ENCODE peak calls at places on chromosome 16, in seven cellular contexts. One of them, this sample, is unnamed.

GRCh38 chr16:49651226-49651625 is 204.7 kb downstream of the ZNF423 start:
- DNase-seq in WTC11: no peak
- DNase-seq in cardiac muscle cell: no peak
- DNase-seq in A549: no peak
- DNase-seq in upper lobe of right lung: peak; percentile 28
- DNase-seq in cardiac fibroblast: no peak
- DNase-seq in suprapubic skin: no peak
- DNase-seq in this sample: no peak

GRCh38 chr16:48365030-48365600 is 20.1 kb downstream of the SIAH1 start:
- DNase-seq in WTC11: no peak
- DNase-seq in cardiac muscle cell: no peak
- DNase-seq in A549: no peak
- DNase-seq in suprapubic skin: no peak
- DNase-seq in upper lobe of right lung: no peak
- DNase-seq in cardiac fibroblast: no peak
- DNase-seq in this sample: no peak

GRCh38 chr16:56994311-56994710 is 5.0 kb downstream of the NLRC5 start:
- DNase-seq in WTC11: no peak
- DNase-seq in suprapubic skin: no peak
- DNase-seq in cardiac fibroblast: no peak
- DNase-seq in A549: no peak
- DNase-seq in upper lobe of right lung: no peak
- DNase-seq in cardiac muscle cell: no peak
- DNase-seq in this sample: no peak

GRCh38 chr16:86243571-86244154 is 266.7 kb upstream of the FOXF1 start:
- DNase-seq in A549: no peak
- DNase-seq in cardiac fibroblast: no peak
- DNase-seq in upper lobe of right lung: no peak
- DNase-seq in suprapubic skin: no peak
- DNase-seq in WTC11: no peak
- DNase-seq in cardiac muscle cell: no peak
- DNase-seq in this sample: no peak

GRCh38 chr16:88685156-88686061 is 898 bp downstream of the SNAI3 start:
- DNase-seq in cardiac muscle cell: no peak
- DNase-seq in cardiac fibroblast: peak; percentile 59
- DNase-seq in suprapubic skin: no peak
- DNase-seq in WTC11: peak; percentile 50
- DNase-seq in upper lobe of right lung: peak; percentile 75
- DNase-seq in A549: peak; percentile 84
- DNase-seq in this sample: peak; percentile 64

GRCh38 chr16:87550510-87550961 is 51.8 kb upstream of the JPH3 start:
- DNase-seq in cardiac fibroblast: no peak
- DNase-seq in WTC11: peak; percentile 79
- DNase-seq in suprapubic skin: no peak
- DNase-seq in A549: peak; percentile 36
- DNase-seq in cardiac muscle cell: peak; percentile 55
- DNase-seq in upper lobe of right lung: peak; percentile 75
- DNase-seq in this sample: peak; percentile 51

GRCh38 chr16:67542464-67542863 is 13.8 kb downstream of the RIPOR1 start:
- DNase-seq in upper lobe of right lung: peak; percentile 62
- DNase-seq in cardiac fibroblast: peak; percentile 83
- DNase-seq in WTC11: peak; percentile 47
- DNase-seq in suprapubic skin: no peak
- DNase-seq in cardiac muscle cell: no peak
- DNase-seq in A549: peak; percentile 86
- DNase-seq in this sample: peak; percentile 67

GRCh38 chr16:78789556-78789955 is 690.1 kb downstream of the WWOX start:
- DNase-seq in WTC11: no peak
- DNase-seq in suprapubic skin: no peak
- DNase-seq in cardiac muscle cell: no peak
- DNase-seq in A549: no peak
- DNase-seq in upper lobe of right lung: no peak
- DNase-seq in cardiac fibroblast: no peak
- DNase-seq in this sample: no peak

GRCh38 chr16:71540-72341 is 690 bp downstream of the RHBDF1 start:
- DNase-seq in WTC11: peak; percentile 78
- DNase-seq in suprapubic skin: peak; percentile 95
- DNase-seq in cardiac muscle cell: peak; percentile 65
- DNase-seq in A549: peak; percentile 87
- DNase-seq in cardiac fibroblast: peak; percentile 69
- DNase-seq in upper lobe of right lung: peak; percentile 81
- DNase-seq in this sample: peak; percentile 96

GRCh38 chr16:59356709-59357108 is 622.6 kb upstream of the GOT2 start:
- DNase-seq in upper lobe of right lung: no peak
- DNase-seq in cardiac fibroblast: no peak
- DNase-seq in A549: no peak
- DNase-seq in WTC11: no peak
- DNase-seq in suprapubic skin: no peak
- DNase-seq in cardiac muscle cell: peak; percentile 51
- DNase-seq in this sample: no peak

GRCh38 chr16:46932802-46933201 is 40.7 kb downstream of the DNAJA2 start:
- DNase-seq in WTC11: peak; percentile 54
- DNase-seq in A549: no peak
- DNase-seq in cardiac fibroblast: no peak
- DNase-seq in upper lobe of right lung: no peak
- DNase-seq in suprapubic skin: no peak
- DNase-seq in cardiac muscle cell: no peak
- DNase-seq in this sample: no peak

GRCh38 chr16:55559933-55560516 is 6.5 kb upstream of the CAPNS2 start:
- DNase-seq in suprapubic skin: no peak
- DNase-seq in cardiac fibroblast: no peak
- DNase-seq in A549: no peak
- DNase-seq in WTC11: no peak
- DNase-seq in upper lobe of right lung: no peak
- DNase-seq in cardiac muscle cell: peak; percentile 41
- DNase-seq in this sample: no peak

GRCh38 chr16:8254425-8254824 is 335.9 kb downstream of the TMEM114 start:
- DNase-seq in A549: no peak
- DNase-seq in upper lobe of right lung: no peak
- DNase-seq in cardiac muscle cell: no peak
- DNase-seq in suprapubic skin: no peak
- DNase-seq in WTC11: no peak
- DNase-seq in cardiac fibroblast: no peak
- DNase-seq in this sample: no peak

GRCh38 chr16:17365591-17366298 is 105.0 kb downstream of the XYLT1 start:
- DNase-seq in A549: no peak
- DNase-seq in suprapubic skin: no peak
- DNase-seq in WTC11: no peak
- DNase-seq in cardiac muscle cell: no peak
- DNase-seq in cardiac fibroblast: peak; percentile 66
- DNase-seq in upper lobe of right lung: no peak
- DNase-seq in this sample: no peak

GRCh38 chr16:21184834-21185233 is 26.4 kb downstream of the LDAF1 start:
- DNase-seq in WTC11: no peak
- DNase-seq in cardiac fibroblast: no peak
- DNase-seq in suprapubic skin: no peak
- DNase-seq in A549: no peak
- DNase-seq in cardiac muscle cell: no peak
- DNase-seq in upper lobe of right lung: no peak
- DNase-seq in this sample: no peak

GRCh38 chr16:75109732-75110243 is 6.8 kb downstream of the LDHD start:
- DNase-seq in WTC11: no peak
- DNase-seq in cardiac muscle cell: no peak
- DNase-seq in cardiac fibroblast: no peak
- DNase-seq in suprapubic skin: no peak
- DNase-seq in upper lobe of right lung: peak; percentile 61
- DNase-seq in A549: no peak
- DNase-seq in this sample: no peak

GRCh38 chr16:64736887-64737286 is 385.0 kb downstream of the CDH11 start:
- DNase-seq in upper lobe of right lung: no peak
- DNase-seq in suprapubic skin: no peak
- DNase-seq in WTC11: no peak
- DNase-seq in A549: no peak
- DNase-seq in cardiac fibroblast: no peak
- DNase-seq in cardiac muscle cell: no peak
- DNase-seq in this sample: no peak

GRCh38 chr16:56667581-56668571 is at the start of gene MT1G:
- DNase-seq in upper lobe of right lung: peak; percentile 74
- DNase-seq in cardiac fibroblast: peak; percentile 34
- DNase-seq in A549: no peak
- DNase-seq in cardiac muscle cell: peak; percentile 35
- DNase-seq in suprapubic skin: peak; percentile 84
- DNase-seq in WTC11: peak; percentile 65
- DNase-seq in this sample: no peak

GRCh38 chr16:23207485-23207884 is 24.9 kb downstream of the SCNN1G start:
- DNase-seq in cardiac muscle cell: no peak
- DNase-seq in A549: no peak
- DNase-seq in upper lobe of right lung: no peak
- DNase-seq in WTC11: no peak
- DNase-seq in suprapubic skin: no peak
- DNase-seq in cardiac fibroblast: no peak
- DNase-seq in this sample: no peak

GRCh38 chr16:47234-47633 is 6.2 kb downstream of the POLR3K start:
- DNase-seq in cardiac muscle cell: no peak
- DNase-seq in WTC11: no peak
- DNase-seq in upper lobe of right lung: no peak
- DNase-seq in cardiac fibroblast: no peak
- DNase-seq in suprapubic skin: no peak
- DNase-seq in A549: no peak
- DNase-seq in this sample: no peak

GRCh38 chr16:1072526-1073261 is at the start of gene SSTR5:
- DNase-seq in cardiac fibroblast: no peak
- DNase-seq in suprapubic skin: no peak
- DNase-seq in A549: no peak
- DNase-seq in WTC11: no peak
- DNase-seq in upper lobe of right lung: no peak
- DNase-seq in cardiac muscle cell: no peak
- DNase-seq in this sample: no peak

GRCh38 chr16:83887088-83887487 is 11.8 kb upstream of the MLYCD start:
- DNase-seq in cardiac muscle cell: no peak
- DNase-seq in suprapubic skin: no peak
- DNase-seq in WTC11: no peak
- DNase-seq in upper lobe of right lung: no peak
- DNase-seq in A549: peak; percentile 46
- DNase-seq in cardiac fibroblast: no peak
- DNase-seq in this sample: peak; percentile 29
- TF ChIP-seq CTCF in cardiac muscle cell: peak; percentile 41
- TF ChIP-seq CTCF in suprapubic skin: no peak
- TF ChIP-seq CTCF in WTC11: no peak
- TF ChIP-seq CTCF in upper lobe of right lung: peak; percentile 14
- TF ChIP-seq CTCF in A549: peak; percentile 46
- TF ChIP-seq CTCF in cardiac fibroblast: peak; percentile 20
- TF ChIP-seq CTCF in this sample: peak; percentile 45

DNA sequence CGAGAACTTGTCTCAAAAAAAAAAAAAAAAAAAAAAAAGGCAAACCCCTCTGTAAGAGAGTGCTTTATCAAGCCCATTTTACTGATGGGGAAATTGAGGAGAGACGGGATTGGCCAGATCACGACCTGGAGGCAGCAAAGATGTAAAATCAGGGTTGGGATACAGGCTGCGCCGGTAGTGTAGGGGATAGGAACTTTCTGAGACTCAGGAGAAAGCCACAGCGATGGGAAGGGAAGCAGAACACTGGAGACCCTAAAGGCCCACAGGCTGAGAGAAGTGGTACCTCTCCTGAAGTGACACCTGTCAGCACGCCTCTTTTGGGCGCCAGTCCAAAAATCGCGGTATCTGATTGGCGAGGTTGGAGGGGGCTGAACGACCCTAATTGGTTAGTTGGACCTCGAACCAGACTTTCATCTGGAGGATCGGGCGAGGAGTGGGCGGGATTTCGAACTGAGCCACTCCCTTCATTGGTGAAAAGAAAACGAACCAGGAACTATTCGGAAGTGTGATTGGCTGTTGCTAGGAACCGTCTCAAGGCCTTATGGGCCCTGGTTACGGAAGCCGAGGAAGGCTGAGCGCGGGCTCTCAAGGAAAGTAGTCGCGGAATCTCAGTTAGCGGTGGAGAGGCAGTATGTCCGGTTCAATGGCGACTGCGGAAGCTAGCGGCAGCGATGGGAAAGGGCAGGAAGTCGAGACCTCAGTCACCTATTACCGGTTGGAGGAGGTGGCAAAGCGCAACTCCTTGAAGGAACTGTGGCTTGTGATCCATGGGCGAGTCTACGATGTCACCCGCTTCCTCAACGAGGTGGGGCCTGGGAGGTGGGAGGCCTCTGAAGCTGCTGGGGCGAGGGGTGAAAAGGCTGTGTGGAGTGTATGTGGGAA is at the start of gene CYB5B:
- DNase-seq in cardiac muscle cell: peak; percentile 98
- DNase-seq in A549: peak; percentile 98
- DNase-seq in cardiac fibroblast: peak; percentile 99
- DNase-seq in upper lobe of right lung: peak; percentile 97
- DNase-seq in suprapubic skin: peak; percentile 96
- DNase-seq in WTC11: peak; percentile 96
- DNase-seq in this sample: peak; percentile 98
- TF ChIP-seq CTCF in cardiac muscle cell: no peak
- TF ChIP-seq CTCF in A549: no peak
- TF ChIP-seq CTCF in cardiac fibroblast: no peak
- TF ChIP-seq CTCF in upper lobe of right lung: no peak
- TF ChIP-seq CTCF in suprapubic skin: no peak
- TF ChIP-seq CTCF in WTC11: no peak
- TF ChIP-seq CTCF in this sample: no peak

DNA sequence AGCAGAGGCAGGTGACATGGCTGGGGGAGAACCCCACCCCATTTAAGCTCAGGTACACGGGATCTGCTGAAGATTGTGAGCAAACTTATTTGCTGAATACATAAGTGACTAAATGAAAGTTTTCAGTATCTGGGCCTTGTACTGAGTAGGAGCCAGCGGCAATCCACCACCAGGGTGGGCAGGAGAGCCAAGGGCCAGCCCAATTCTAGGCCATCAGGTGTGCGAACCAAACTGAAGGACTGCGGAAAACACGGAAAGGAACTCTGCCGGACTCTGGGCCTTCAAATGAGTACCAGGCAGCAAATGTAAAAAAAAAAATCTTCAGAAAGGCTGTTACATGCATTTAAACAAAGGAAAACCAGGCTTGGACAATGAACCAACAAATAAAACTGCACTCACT is 19.7 kb downstream of the ARHGAP17 start:
- DNase-seq in A549: no peak
- DNase-seq in WTC11: peak; percentile 39
- DNase-seq in cardiac muscle cell: no peak
- DNase-seq in suprapubic skin: no peak
- DNase-seq in upper lobe of right lung: no peak
- DNase-seq in cardiac fibroblast: no peak
- DNase-seq in this sample: no peak
- TF ChIP-seq CTCF in A549: no peak
- TF ChIP-seq CTCF in WTC11: no peak
- TF ChIP-seq CTCF in cardiac muscle cell: no peak
- TF ChIP-seq CTCF in suprapubic skin: no peak
- TF ChIP-seq CTCF in upper lobe of right lung: no peak
- TF ChIP-seq CTCF in cardiac fibroblast: peak; percentile 18
- TF ChIP-seq CTCF in this sample: no peak

DNA sequence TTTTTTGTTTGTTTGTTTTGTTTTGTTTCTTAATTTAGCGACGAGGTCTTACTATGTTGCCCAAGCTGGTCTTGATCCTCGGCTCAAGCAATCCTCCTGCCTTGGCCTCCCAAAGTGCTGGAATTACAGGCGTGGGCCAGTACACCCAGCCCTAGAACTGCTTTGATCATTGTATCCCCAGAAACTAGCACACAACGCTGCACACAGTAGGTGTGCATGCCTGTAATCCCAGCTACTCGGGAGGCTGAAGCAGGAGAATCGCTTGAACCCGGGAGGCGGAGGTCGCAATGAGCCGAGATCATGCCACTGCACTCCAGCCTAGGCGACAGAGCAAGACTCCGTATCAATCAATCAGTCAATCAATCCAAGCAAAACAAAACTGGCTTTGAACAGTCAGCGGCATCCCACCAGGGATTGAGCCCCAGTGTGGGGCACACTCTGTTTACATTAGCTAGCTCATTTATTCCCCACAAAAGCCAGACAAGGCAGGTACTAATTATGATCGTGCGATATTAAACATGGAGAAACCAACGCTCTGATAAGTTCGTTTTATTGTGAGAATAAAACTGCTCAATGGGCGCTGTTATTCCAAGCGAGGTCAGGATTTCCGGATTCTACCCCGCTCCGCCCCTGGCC is 553 bp upstream of the VPS4A start:
- DNase-seq in cardiac fibroblast: no peak
- DNase-seq in cardiac muscle cell: no peak
- DNase-seq in upper lobe of right lung: no peak
- DNase-seq in A549: no peak
- DNase-seq in suprapubic skin: no peak
- DNase-seq in WTC11: no peak
- DNase-seq in this sample: no peak
- TF ChIP-seq CTCF in cardiac fibroblast: no peak
- TF ChIP-seq CTCF in cardiac muscle cell: no peak
- TF ChIP-seq CTCF in upper lobe of right lung: no peak
- TF ChIP-seq CTCF in A549: no peak
- TF ChIP-seq CTCF in suprapubic skin: no peak
- TF ChIP-seq CTCF in WTC11: no peak
- TF ChIP-seq CTCF in this sample: no peak